ENCODE peak calls at places on chromosomes 7 and 10, in eight cellular contexts. H, X, Y, S, N, R, L and A are unnamed samples.

GRCh38 chr10:115171392-115171960 is 78.3 kb downstream of the ATRNL1 start:
- DNase-seq in X (peak; percentile 28), L (peak; percentile 3), Y (peak; percentile 11), H (no peak), N (peak; percentile 55), S (peak; percentile 7), R (peak; percentile 24), A (peak; percentile 44)

GRCh38 chr10:124998624-124999291 is 56.8 kb downstream of the ZRANB1 start:
- DNase-seq in H (no peak), R (no peak), Y (no peak), S (no peak), L (no peak), N (no peak), X (no peak), A (no peak)

GRCh38 chr7:25431956-25432355 is 203.7 kb upstream of the NPVF start:
- DNase-seq in H (no peak), S (no peak), R (no peak), Y (no peak), L (no peak), X (no peak), N (no peak), A (no peak)

GRCh38 chr7:114574384-114574783 is 159.8 kb downstream of the FOXP2 start:
- DNase-seq in N (no peak), H (no peak), X (no peak), R (no peak), Y (no peak), S (no peak), L (no peak), A (no peak)

GRCh38 chr10:25811141-25811685 is 122.8 kb upstream of the MYO3A start:
- DNase-seq in Y (no peak), S (no peak), X (no peak), H (no peak), N (no peak), L (no peak), R (no peak), A (no peak)

GRCh38 chr7:96685755-96686154 is 23.9 kb downstream of the SEM1 start:
- DNase-seq in Y (no peak), X (no peak), S (no peak), N (no peak), R (no peak), H (no peak), L (no peak), A (no peak)

GRCh38 chr7:151082151-151083070 is 882 bp downstream of the TMUB1 start:
- DNase-seq in R (no peak), Y (no peak), X (no peak), S (no peak), N (no peak), H (no peak), L (no peak), A (no peak)

GRCh38 chr10:99528867-99529285 is 3.9 kb upstream of the NKX2-3 start:
- DNase-seq in R (no peak), L (no peak), X (no peak), S (no peak), H (no peak), N (no peak), Y (no peak), A (no peak)

DNA sequence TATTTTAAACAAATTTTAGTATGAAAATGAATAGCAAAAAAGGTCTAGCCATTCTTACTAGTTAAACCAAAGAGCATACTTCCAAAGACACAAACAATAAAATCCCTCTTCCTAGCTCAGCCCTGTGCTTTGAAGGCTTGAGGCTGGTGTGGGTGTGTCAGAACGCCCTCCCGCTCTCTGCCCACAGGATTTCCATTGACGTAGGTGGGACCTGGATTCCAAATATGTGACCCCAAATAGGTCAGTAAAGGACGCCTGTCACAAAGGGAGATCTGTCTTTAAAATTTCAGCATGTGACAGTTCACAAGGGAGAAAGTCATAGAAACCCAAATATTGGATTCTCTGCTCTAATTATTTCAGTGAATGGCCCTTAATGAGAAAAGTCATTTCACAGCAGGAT is 39.9 kb upstream of the LYZL1 start:
- DNase-seq in H (no peak), Y (no peak), N (no peak), L (no peak), X (no peak), S (no peak), R (no peak), A (no peak)
- H3K9me2 ChIP-seq in H (no peaks in the 10 kb centered on the region), Y (no peaks in the 10 kb centered on the region), N (no peaks in the 10 kb centered on the region), L (no peaks in the 10 kb centered on the region), X (no peaks in the 10 kb centered on the region), S (no peaks in the 10 kb centered on the region), R (no peaks in the 10 kb centered on the region), A (peaks cover 3% of the 10 kb centered on the region)

GRCh38 chr7:44606341-44607140 is at the start of gene OGDH:
- DNase-seq in Y (peak; percentile 100), X (peak; percentile 98), S (peak; percentile 96), L (peak; percentile 100), N (peak; percentile 99), R (peak; percentile 99), H (peak; percentile 98), A (peak; percentile 99)
- TF ChIP-seq CTCF in Y (no peak), X (no peak), S (no peak), L (no peak), N (no peak), R (no peak), H (no peak), A (no peak)

DNA sequence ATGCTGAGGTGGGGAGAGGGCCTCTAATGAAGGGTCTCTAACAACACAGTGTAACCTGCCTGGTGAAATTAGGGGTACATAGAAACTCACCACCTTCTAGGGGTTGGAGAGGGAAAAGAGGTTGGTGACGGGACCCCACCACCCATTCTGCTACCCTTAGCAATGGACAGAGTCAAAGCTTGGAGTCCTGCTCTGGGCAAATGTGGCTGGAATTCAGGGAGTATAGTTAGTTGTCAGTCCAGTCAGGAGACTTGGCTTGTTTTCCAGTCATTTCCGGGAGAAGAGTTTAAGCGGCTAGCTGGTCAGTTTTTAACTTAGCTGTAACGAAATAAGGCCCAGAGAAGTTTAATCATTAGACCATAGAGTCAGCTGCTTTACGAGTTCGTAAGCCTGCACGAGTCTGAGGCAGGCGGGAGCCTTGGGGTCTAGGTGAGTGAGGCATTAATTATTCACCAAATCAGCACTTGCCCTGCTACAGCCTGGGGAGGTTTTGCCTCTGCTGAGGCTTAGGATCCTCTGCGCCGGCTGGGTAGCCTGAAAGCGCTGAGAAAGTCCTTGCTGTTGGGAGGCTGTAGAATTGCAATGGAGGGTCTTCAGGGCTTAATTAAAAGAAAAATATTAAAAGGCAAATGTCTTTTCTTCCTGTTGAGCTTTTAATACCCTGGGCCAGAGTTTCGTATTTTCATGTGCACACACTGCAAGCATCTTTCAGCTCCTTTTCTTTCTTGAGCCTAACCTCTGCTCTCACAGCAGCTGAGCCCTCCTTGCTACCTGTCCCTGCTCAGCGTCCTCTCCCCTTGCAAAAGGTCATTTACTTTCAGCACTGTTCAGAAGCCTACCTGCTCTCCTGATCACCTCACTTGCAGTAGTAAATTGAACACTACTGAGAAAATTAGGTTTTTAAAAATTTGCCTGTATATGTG is 1.5 kb upstream of the LAMB1 start:
- DNase-seq in L (no peak), X (peak; percentile 55), N (no peak), S (no peak), Y (peak; percentile 80), H (no peak), R (no peak), A (peak; percentile 54)
- H3K9me2 ChIP-seq in L (no peaks in the 10 kb centered on the region), X (no peaks in the 10 kb centered on the region), N (no peaks in the 10 kb centered on the region), S (no peaks in the 10 kb centered on the region), Y (no peaks in the 10 kb centered on the region), H (no peaks in the 10 kb centered on the region), R (no peaks in the 10 kb centered on the region), A (no peaks in the 10 kb centered on the region)

DNA sequence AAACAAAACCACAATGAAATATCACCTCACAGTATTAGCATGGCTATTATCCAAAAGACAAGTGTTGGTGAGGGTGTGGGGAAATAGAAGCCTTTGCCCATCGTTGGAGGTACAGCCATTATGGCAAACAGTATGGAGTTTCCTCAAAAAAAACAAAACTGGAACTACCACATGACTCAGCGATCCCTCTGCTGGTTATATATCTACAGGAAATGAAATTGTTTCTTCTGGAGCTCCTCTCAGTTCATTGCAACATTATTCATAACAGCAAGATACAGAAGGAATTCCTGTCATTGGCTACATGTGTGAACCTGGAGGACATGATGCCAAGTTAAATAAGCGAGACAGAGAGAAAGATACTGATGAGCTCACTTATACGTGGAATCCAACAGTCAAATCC is 2.4 kb upstream of the UBE3C start:
- DNase-seq in H (peak; percentile 87), N (no peak), Y (peak; percentile 50), S (no peak), X (peak; percentile 68), R (peak; percentile 34), L (no peak), A (peak; percentile 35)
- TF ChIP-seq CTCF in H (peak; percentile 51), N (peak; percentile 19), Y (peak; percentile 19), S (no peak), X (peak; percentile 54), R (peak; percentile 56), L (peak; percentile 54), A (peak; percentile 22)

DNA sequence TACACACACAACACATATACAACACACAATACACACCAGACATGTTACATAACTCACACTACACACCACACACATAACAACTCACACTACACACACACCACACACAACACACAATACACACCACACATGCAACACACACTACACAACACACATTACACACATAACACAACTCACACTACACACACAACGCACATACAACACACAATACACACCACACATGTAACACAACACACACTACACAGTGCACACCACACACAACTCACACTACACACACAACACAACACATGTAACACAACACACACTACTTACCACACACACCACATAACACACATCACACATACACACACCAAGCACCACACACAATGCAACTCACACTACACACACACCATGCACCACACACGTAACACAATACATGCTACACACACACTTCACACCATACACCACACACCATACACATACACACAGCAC is 166.5 kb downstream of the KCNMA1 start:
- DNase-seq in H (no peak), S (no peak), Y (no peak), N (no peak), L (no peak), X (no peak), R (no peak), A (no peak)
- H3K9me2 ChIP-seq in H (no peaks in the 10 kb centered on the region), S (no peaks in the 10 kb centered on the region), Y (no peaks in the 10 kb centered on the region), N (no peaks in the 10 kb centered on the region), L (no peaks in the 10 kb centered on the region), X (no peaks in the 10 kb centered on the region), R (no peaks in the 10 kb centered on the region), A (peaks cover 11% of the 10 kb centered on the region)

DNA sequence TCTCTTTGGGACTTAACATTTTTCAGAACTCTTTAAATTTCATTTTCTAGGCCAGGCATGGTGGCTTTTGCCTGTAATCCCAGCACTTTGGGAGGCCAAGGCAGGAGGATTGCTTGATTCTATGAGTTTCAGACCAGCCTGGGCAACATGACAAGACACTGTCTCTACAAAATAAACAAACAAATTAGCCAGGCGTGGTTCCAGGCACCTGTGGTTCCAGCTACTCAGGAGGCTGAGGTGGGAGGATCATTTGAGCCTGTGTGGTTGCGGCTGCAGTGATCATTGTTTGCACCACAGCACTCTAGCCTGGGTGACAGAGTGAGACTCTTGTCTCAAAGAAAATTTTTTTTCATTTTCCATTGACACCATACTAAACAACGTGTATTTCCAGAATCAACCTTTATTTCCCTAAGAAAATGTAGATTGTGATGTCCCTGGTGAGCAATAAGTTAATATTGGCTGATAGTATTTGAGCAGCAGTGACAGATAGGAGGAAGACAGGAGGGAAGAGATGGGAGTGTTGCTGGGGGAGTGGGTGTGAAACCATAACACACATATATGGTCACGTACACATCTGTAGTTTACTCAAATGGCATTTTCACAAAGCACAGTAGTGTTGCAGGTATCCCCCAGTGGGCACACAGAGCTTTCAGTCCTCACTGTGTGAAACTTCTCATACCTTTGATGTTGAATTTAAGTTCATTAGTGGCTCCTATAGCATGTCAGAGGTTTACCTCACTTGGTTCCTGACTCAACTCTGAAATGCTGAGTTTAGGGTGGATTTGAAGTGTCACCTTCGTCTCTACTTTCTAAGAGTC is 205.6 kb downstream of the AUTS2 start:
- DNase-seq in S (no peak), H (no peak), Y (no peak), R (peak; percentile 76), L (no peak), X (no peak), N (no peak), A (no peak)
- TF ChIP-seq CTCF in S (no peak), H (no peak), Y (no peak), R (no peak), L (no peak), X (no peak), N (no peak), A (no peak)